ENCODE peak calls at places on chromosomes 16 and 17, in four cellular contexts. One of them, this sample, is unnamed.

GRCh38 chr17:74307984-74308773 is 17.8 kb upstream of the KIF19 start:
- DNase-seq in K562: peak
- DNase-seq in HCT116: no peak
- DNase-seq in GM12878: no peak
- DNase-seq in this sample: no peak

GRCh38 chr17:40015005-40015997 is at the start of gene CSF3:
- DNase-seq in K562: no peak
- DNase-seq in HCT116: no peak
- DNase-seq in GM12878: no peak
- DNase-seq in this sample: peak

GRCh38 chr17:69654981-69655581 is 240.6 kb downstream of the MAP2K6 start:
- DNase-seq in K562: no peak
- DNase-seq in HCT116: no peak
- DNase-seq in GM12878: no peak
- DNase-seq in this sample: no peak

GRCh38 chr16:25093208-25094061 is 18.1 kb upstream of the LCMT1 start:
- DNase-seq in K562: no peak
- DNase-seq in HCT116: no peak
- DNase-seq in GM12878: no peak
- DNase-seq in this sample: no peak

GRCh38 chr17:64209983-64210382 is 53.1 kb downstream of the TEX2 start:
- DNase-seq in K562: no peak
- DNase-seq in HCT116: no peak
- DNase-seq in GM12878: no peak
- DNase-seq in this sample: no peak

GRCh38 chr16:71933017-71933416 is 37.7 kb downstream of the IST1 start:
- DNase-seq in K562: no peak
- DNase-seq in HCT116: no peak
- DNase-seq in GM12878: no peak
- DNase-seq in this sample: no peak

GRCh38 chr17:50337956-50338355 is 8.0 kb upstream of the XYLT2 start:
- DNase-seq in K562: peak
- DNase-seq in HCT116: no peak
- DNase-seq in GM12878: no peak
- DNase-seq in this sample: no peak

GRCh38 chr17:39401412-39402278 is at the start of gene FBXL20:
- DNase-seq in K562: peak
- DNase-seq in HCT116: peak
- DNase-seq in GM12878: peak
- DNase-seq in this sample: peak

GRCh38 chr16:85573696-85574641 is 39.2 kb upstream of the GSE1 start:
- DNase-seq in K562: peak
- DNase-seq in HCT116: no peak
- DNase-seq in GM12878: no peak
- DNase-seq in this sample: no peak

GRCh38 chr17:18855831-18856624 is 1.9 kb upstream of the PRPSAP2 start:
- DNase-seq in K562: peak
- DNase-seq in HCT116: peak
- DNase-seq in GM12878: peak
- DNase-seq in this sample: peak

GRCh38 chr16:30003670-30004423 is 7.0 kb downstream of the DOC2A start:
- DNase-seq in K562: no peak
- DNase-seq in HCT116: no peak
- DNase-seq in GM12878: no peak
- DNase-seq in this sample: no peak

GRCh38 chr17:72077326-72077960 is 43.4 kb upstream of the SOX9 start:
- DNase-seq in K562: no peak
- DNase-seq in HCT116: peak
- DNase-seq in GM12878: no peak
- DNase-seq in this sample: no peak

GRCh38 chr16:75868636-75869389 is 142.5 kb upstream of the CPHXL start:
- DNase-seq in K562: no peak
- DNase-seq in HCT116: no peak
- DNase-seq in GM12878: no peak
- DNase-seq in this sample: no peak

GRCh38 chr17:78137392-78138203 is 7.0 kb downstream of the TMC8 start:
- DNase-seq in K562: peak
- DNase-seq in HCT116: no peak
- DNase-seq in GM12878: no peak
- DNase-seq in this sample: no peak

GRCh38 chr17:31248986-31249385 is 48.1 kb downstream of the OMG start:
- DNase-seq in K562: no peak
- DNase-seq in HCT116: no peak
- DNase-seq in GM12878: no peak
- DNase-seq in this sample: no peak

GRCh38 chr16:48963306-48963705 is 318.3 kb downstream of the CBLN1 start:
- DNase-seq in K562: no peak
- DNase-seq in HCT116: peak
- DNase-seq in GM12878: no peak
- DNase-seq in this sample: no peak

GRCh38 chr16:53282975-53283946 is 151.0 kb upstream of the RBL2 start:
- DNase-seq in K562: peak
- DNase-seq in HCT116: peak
- DNase-seq in GM12878: peak
- DNase-seq in this sample: peak

GRCh38 chr17:6092182-6092922 is 22.2 kb downstream of the WSCD1 start:
- DNase-seq in K562: no peak
- DNase-seq in HCT116: no peak
- DNase-seq in GM12878: no peak
- DNase-seq in this sample: no peak

GRCh38 chr16:78936060-78936459 is 664.5 kb downstream of the MAF start:
- DNase-seq in K562: no peak
- DNase-seq in HCT116: no peak
- DNase-seq in GM12878: no peak
- DNase-seq in this sample: no peak

GRCh38 chr16:78939600-78939999 is 660.9 kb downstream of the MAF start:
- DNase-seq in K562: no peak
- DNase-seq in HCT116: no peak
- DNase-seq in GM12878: no peak
- DNase-seq in this sample: no peak
- TF ChIP-seq ZNF274 in K562: no peak
- TF ChIP-seq ZNF274 in HCT116: no peak
- TF ChIP-seq ZNF274 in GM12878: no peak
- TF ChIP-seq ZNF274 in this sample: no peak

GRCh38 chr17:7882068-7882467 is 6.5 kb upstream of the CHD3 start:
- DNase-seq in K562: no peak
- DNase-seq in HCT116: no peak
- DNase-seq in GM12878: no peak
- DNase-seq in this sample: no peak
- TF ChIP-seq ZBTB33 in K562: no peak
- TF ChIP-seq ZBTB33 in HCT116: no peak
- TF ChIP-seq ZBTB33 in GM12878: no peak
- TF ChIP-seq ZBTB33 in this sample: no peak

GRCh38 chr17:56737741-56738161 is 96.0 kb downstream of the C17orf67 start:
- DNase-seq in K562: no peak
- DNase-seq in HCT116: no peak
- DNase-seq in GM12878: no peak
- DNase-seq in this sample: no peak
- TF ChIP-seq ZNF274 in K562: no peak
- TF ChIP-seq ZNF274 in HCT116: no peak
- TF ChIP-seq ZNF274 in GM12878: no peak
- TF ChIP-seq ZNF274 in this sample: no peak

GRCh38 chr16:79288046-79288445 is 312.5 kb downstream of the MAF start:
- DNase-seq in K562: no peak
- DNase-seq in HCT116: no peak
- DNase-seq in GM12878: no peak
- DNase-seq in this sample: no peak

GRCh38 chr16:79284760-79285159 is 315.8 kb downstream of the MAF start:
- DNase-seq in K562: no peak
- DNase-seq in HCT116: no peak
- DNase-seq in GM12878: no peak
- DNase-seq in this sample: no peak

GRCh38 chr16:79283578-79283977 is 317.0 kb downstream of the MAF start:
- DNase-seq in K562: no peak
- DNase-seq in HCT116: no peak
- DNase-seq in GM12878: no peak
- DNase-seq in this sample: no peak

GRCh38 chr16:79287424-79287917 is 313.1 kb downstream of the MAF start:
- DNase-seq in K562: no peak
- DNase-seq in HCT116: no peak
- DNase-seq in GM12878: no peak
- DNase-seq in this sample: no peak

DNA sequence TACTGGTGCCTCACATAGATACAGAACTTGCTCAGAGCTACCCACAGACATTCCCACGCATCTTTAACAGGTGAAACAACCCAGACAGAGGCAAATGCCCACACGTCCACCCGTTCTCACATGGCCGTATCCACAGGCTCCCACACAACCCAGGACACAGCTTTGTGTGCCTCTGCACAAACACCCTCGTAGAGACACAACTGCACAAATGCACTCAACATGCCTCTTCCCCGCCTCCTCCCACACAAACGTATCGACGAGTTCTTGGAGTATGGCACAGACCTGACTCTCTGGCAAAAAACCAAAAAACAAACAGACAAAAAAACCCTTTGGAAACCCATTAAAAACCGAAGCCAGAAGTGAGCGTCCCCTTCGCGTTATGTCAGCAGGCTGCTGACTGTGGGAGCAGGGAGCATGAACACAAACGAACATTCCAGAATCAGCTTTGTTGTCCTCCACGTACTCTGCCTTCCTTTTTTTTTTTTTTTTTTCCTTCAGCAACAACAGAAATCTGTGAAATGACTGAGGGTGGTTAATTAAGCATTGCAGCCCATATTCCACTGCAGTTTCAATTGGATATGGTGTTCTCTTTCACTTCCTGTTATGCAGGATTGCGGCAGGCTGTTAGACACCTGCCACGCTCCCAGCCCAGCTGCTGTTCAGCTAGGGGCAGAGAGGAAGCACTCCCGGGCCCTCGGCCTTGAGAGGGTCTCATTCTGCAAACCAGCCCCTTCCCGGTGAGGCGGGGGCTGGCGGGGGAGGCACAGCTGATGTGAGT is 313.7 kb downstream of the MAF start:
- DNase-seq in K562: no peak
- DNase-seq in HCT116: no peak
- DNase-seq in GM12878: peak
- DNase-seq in this sample: no peak
- TF ChIP-seq ZBTB33 in K562: no peak
- TF ChIP-seq ZBTB33 in HCT116: no peak
- TF ChIP-seq ZBTB33 in GM12878: no peak
- TF ChIP-seq ZBTB33 in this sample: no peak

This sample was measured in HepG2.